ENCODE peak calls at places on chromosome 22, in four cellular contexts. One of them, this sample, is unnamed.

GRCh38 chr22:20466659-20467379 is 28.8 kb downstream of the KLHL22 start:
- DNase-seq in thoracic aorta: no peak
- DNase-seq in stimulated activated CD4-positive, alpha-beta T cell treated with anti-CD3 and anti-CD28 coated beads, Interleukin-2, amount 100 ng/mL, for 24 hours: no peak
- DNase-seq in ovary: no peak
- DNase-seq in this sample: no peak

GRCh38 chr22:32422062-32422461 is 10.0 kb upstream of the RTCB start:
- DNase-seq in stimulated activated CD4-positive, alpha-beta T cell treated with anti-CD3 and anti-CD28 coated beads, Interleukin-2, amount 100 ng/mL, for 24 hours: no peak
- DNase-seq in ovary: no peak
- DNase-seq in thoracic aorta: no peak
- DNase-seq in this sample: no peak

GRCh38 chr22:43789452-43789851 is 22.7 kb downstream of the EFCAB6 start:
- DNase-seq in ovary: peak; percentile 42
- DNase-seq in thoracic aorta: no peak
- DNase-seq in stimulated activated CD4-positive, alpha-beta T cell treated with anti-CD3 and anti-CD28 coated beads, Interleukin-2, amount 100 ng/mL, for 24 hours: no peak
- DNase-seq in this sample: peak; percentile 43

GRCh38 chr22:48449466-48450187 is 1378.0 kb downstream of the BRD1 start:
- DNase-seq in thoracic aorta: no peak
- DNase-seq in ovary: no peak
- DNase-seq in stimulated activated CD4-positive, alpha-beta T cell treated with anti-CD3 and anti-CD28 coated beads, Interleukin-2, amount 100 ng/mL, for 24 hours: no peak
- DNase-seq in this sample: no peak

GRCh38 chr22:19597399-19597735 is 73.2 kb upstream of the CLDN5 start:
- DNase-seq in stimulated activated CD4-positive, alpha-beta T cell treated with anti-CD3 and anti-CD28 coated beads, Interleukin-2, amount 100 ng/mL, for 24 hours: no peak
- DNase-seq in thoracic aorta: no peak
- DNase-seq in ovary: no peak
- DNase-seq in this sample: no peak

GRCh38 chr22:22207845-22208564 is 36.6 kb upstream of the VPREB1 start:
- DNase-seq in stimulated activated CD4-positive, alpha-beta T cell treated with anti-CD3 and anti-CD28 coated beads, Interleukin-2, amount 100 ng/mL, for 24 hours: peak; percentile 87
- DNase-seq in thoracic aorta: no peak
- DNase-seq in ovary: no peak
- DNase-seq in this sample: peak; percentile 44

GRCh38 chr22:46237453-46238158 is 12.5 kb downstream of the CDPF1 start:
- DNase-seq in thoracic aorta: no peak
- DNase-seq in ovary: no peak
- DNase-seq in stimulated activated CD4-positive, alpha-beta T cell treated with anti-CD3 and anti-CD28 coated beads, Interleukin-2, amount 100 ng/mL, for 24 hours: no peak
- DNase-seq in this sample: no peak

GRCh38 chr22:26066534-26066933 is 102.7 kb upstream of the SEZ6L start:
- DNase-seq in thoracic aorta: no peak
- DNase-seq in ovary: no peak
- DNase-seq in stimulated activated CD4-positive, alpha-beta T cell treated with anti-CD3 and anti-CD28 coated beads, Interleukin-2, amount 100 ng/mL, for 24 hours: no peak
- DNase-seq in this sample: no peak

GRCh38 chr22:45007946-45008852 is 1.6 kb downstream of the PHF21B start:
- DNase-seq in stimulated activated CD4-positive, alpha-beta T cell treated with anti-CD3 and anti-CD28 coated beads, Interleukin-2, amount 100 ng/mL, for 24 hours: no peak
- DNase-seq in thoracic aorta: no peak
- DNase-seq in ovary: peak; percentile 40
- DNase-seq in this sample: no peak

GRCh38 chr22:39905686-39906085 is 4.8 kb downstream of the GRAP2 start:
- DNase-seq in thoracic aorta: no peak
- DNase-seq in stimulated activated CD4-positive, alpha-beta T cell treated with anti-CD3 and anti-CD28 coated beads, Interleukin-2, amount 100 ng/mL, for 24 hours: no peak
- DNase-seq in ovary: no peak
- DNase-seq in this sample: no peak

GRCh38 chr22:49396817-49397216 is 430.9 kb downstream of the BRD1 start:
- DNase-seq in ovary: no peak
- DNase-seq in thoracic aorta: no peak
- DNase-seq in stimulated activated CD4-positive, alpha-beta T cell treated with anti-CD3 and anti-CD28 coated beads, Interleukin-2, amount 100 ng/mL, for 24 hours: no peak
- DNase-seq in this sample: no peak